ENCODE peak calls at places on chromosomes 12 and 14, in eight cellular contexts. V is GM23338, S is H1, E is endothelial cell of umbilical vein, T is HCT116, B is PC-9, Z is fibroblast of lung, O is mammary epithelial cell. N is an unnamed sample. For H3K79me2, the result is how much of the 10 kb centered on the place peaks cover.

GRCh38 chr12:8508224-8508623 is 5.1 kb upstream of the CLEC4D start:
- DNase-seq in E (no peak), Z (no peak), O (no peak), S (no peak), B (no peak), T (no peak), V (peak), N (no peak)

GRCh38 chr12:12839886-12840285 is 26.7 kb downstream of the DDX47 start:
- DNase-seq in E (peak), O (peak), V (no peak), Z (peak), B (peak), T (peak), S (no peak), N (no peak)

GRCh38 chr12:111170559-111170958 is 198.3 kb downstream of the PHETA1 start:
- DNase-seq in O (no peak), T (no peak), S (no peak), V (no peak), Z (no peak), B (no peak), E (no peak), N (peak)

GRCh38 chr14:102155150-102155549 is 15.5 kb downstream of the WDR20 start:
- DNase-seq in O (no peak), S (no peak), B (peak), Z (peak), V (peak), T (no peak), E (no peak), N (no peak)

GRCh38 chr12:132834181-132834711 is 5.6 kb upstream of the GOLGA3 start:
- DNase-seq in E (no peak), V (no peak), Z (no peak), B (no peak), S (no peak), T (no peak), O (no peak), N (no peak)

GRCh38 chr12:105409881-105410471 is 79.5 kb downstream of the C12orf75 start:
- DNase-seq in T (no peak), S (no peak), B (no peak), Z (peak), O (peak), V (no peak), E (peak), N (no peak)

GRCh38 chr14:72523397-72524157 is 370.3 kb downstream of the DPF3 start:
- DNase-seq in O (no peak), V (no peak), S (no peak), T (no peak), E (peak), B (no peak), Z (peak), N (no peak)

GRCh38 chr14:89184952-89185351 is 232.1 kb downstream of the FOXN3 start:
- DNase-seq in Z (no peak), V (no peak), S (no peak), O (no peak), B (no peak), T (no peak), E (no peak), N (no peak)

GRCh38 chr14:56810850-56811595 is 744 bp upstream of the OTX2 start:
- DNase-seq in T (no peak), Z (no peak), B (no peak), E (no peak), V (peak), O (no peak), S (no peak), N (no peak)

GRCh38 chr12:123384318-123384993 is 524 bp downstream of the KMT5A start:
- DNase-seq in Z (no peak), E (peak), S (no peak), V (peak), B (no peak), O (peak), T (no peak), N (peak)

GRCh38 chr14:100078997-100079561 is 13.9 kb downstream of the EVL start:
- DNase-seq in Z (peak), T (no peak), O (peak), V (peak), B (no peak), E (peak), S (peak), N (no peak)

GRCh38 chr14:61642246-61642982 is 52.9 kb upstream of the HIF1A start:
- DNase-seq in Z (peak), S (no peak), E (no peak), O (peak), B (no peak), V (no peak), T (no peak), N (peak)

GRCh38 chr12:121536929-121537813 is 43.7 kb downstream of the KDM2B start:
- DNase-seq in O (peak), Z (peak), B (peak), E (peak), T (no peak), S (no peak), V (peak), N (peak)

GRCh38 chr12:131084341-131085011 is 130.8 kb downstream of the ADGRD1 start:
- DNase-seq in E (no peak), T (no peak), V (no peak), S (no peak), B (no peak), Z (no peak), O (no peak), N (no peak)

DNA sequence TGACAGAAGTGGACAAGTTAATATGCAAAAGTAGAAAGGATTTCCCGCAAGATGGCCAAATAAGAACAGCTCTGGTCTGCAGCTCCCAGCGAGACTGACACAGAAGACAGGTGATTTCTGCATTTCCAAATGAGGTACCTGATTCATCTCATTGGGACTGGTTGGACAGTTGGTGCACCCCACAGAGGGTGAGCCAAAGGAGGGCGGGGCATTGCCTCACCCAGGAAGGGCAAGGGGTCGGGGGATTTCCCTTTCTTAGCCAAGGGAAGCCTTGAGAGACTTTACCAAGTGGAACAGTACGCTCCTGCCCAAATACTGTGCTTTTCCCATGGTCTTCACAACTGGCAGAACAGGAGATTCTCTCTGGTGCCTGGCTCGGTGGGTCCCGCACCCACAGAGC is 191.3 kb downstream of the ALG10B start:
- DNase-seq in V (no peak), S (no peak), Z (no peak), O (peak), T (no peak), E (no peak), B (peak), N (no peak)
- H2AFZ ChIP-seq in V (peak), S (peak), Z (no peak), O (no peak), T (no peak), E (no peak), B (no peak), N (no peak)

DNA sequence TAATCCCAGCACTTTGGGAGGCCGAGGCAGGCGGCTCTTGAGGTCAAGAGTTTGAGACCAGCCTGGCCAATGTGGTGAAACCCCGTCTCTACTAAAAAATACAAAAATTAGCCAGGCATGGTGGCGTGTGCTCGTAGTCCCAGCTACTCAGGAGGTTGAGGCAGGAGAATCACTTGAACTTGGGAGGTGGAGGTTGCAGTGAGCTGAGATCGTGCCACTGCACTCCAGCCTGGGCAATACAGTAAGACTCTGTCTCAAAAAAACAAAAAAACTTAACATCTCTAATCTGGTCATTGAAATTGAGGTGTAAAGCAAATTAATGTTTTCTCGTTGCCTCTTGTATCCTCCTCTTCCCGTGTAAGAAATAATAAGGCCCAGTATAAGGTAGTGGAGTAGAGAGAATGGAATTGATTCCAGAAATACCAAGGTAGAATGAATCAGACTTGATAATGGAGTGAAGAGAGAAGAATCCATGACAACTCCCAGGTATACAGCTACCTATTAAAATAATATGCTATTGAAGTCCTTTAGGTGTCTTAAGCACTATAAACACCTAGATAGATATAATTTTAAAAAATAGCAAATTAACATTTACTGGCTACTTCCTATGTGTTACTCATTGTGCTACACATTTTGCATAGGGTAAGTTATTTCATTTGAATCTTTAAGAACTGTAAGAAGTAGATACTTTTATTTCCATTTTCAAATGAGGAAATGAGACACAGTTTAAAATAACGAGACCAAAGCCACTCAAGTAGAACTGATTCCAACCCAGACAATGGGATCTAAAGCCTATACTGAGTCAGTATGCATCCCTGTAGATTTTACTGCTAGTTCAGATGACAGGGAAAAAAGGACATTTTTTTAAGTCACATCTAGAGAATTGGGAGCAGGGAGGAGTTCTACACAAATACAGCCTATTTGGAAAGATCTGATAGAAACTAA is 23.2 kb downstream of the RAP1B start:
- DNase-seq in S (no peak), V (no peak), T (no peak), O (no peak), E (no peak), Z (no peak), B (no peak), N (peak)
- H3K79me2 ChIP-seq in S (half or more), V (half or more), T (half or more), O (half or more), E (half or more), Z (half or more), B (half or more), N (half or more)

GRCh38 chr14:59189822-59190368 is 1.4 kb downstream of the DAAM1 start:
- DNase-seq in Z (peak), S (peak), V (peak), B (peak), T (peak), O (peak), E (peak), N (peak)
- H2AFZ ChIP-seq in Z (peak), S (peak), V (peak), B (peak), T (peak), O (peak), E (peak), N (peak)

DNA sequence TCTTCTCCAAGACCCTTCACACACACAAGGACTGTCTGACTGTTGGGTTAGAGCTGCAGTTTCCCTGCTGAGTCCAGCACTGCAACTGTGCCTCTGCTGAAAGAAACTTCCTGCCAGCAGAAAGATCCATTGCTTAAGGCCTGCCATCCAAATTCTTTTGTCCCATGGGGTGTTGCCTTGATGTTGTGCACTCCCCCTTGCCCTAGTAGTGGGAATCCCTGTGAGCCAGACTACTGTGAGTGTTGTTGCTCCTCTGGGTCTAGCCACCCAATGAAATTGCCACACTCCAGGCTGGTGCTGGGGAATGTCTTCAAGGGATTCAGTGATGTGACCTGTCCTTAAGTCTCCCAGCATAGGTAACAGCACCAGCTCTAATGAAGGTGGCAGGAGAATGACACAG is 166.6 kb upstream of the PDE3A start:
- DNase-seq in B (no peak), Z (no peak), V (no peak), S (no peak), T (no peak), O (no peak), E (no peak), N (no peak)
- H3K79me2 ChIP-seq in B (under half), Z (under half), V (under half), S (under half), T (under half), O (under half), E (under half), N (under half)

DNA sequence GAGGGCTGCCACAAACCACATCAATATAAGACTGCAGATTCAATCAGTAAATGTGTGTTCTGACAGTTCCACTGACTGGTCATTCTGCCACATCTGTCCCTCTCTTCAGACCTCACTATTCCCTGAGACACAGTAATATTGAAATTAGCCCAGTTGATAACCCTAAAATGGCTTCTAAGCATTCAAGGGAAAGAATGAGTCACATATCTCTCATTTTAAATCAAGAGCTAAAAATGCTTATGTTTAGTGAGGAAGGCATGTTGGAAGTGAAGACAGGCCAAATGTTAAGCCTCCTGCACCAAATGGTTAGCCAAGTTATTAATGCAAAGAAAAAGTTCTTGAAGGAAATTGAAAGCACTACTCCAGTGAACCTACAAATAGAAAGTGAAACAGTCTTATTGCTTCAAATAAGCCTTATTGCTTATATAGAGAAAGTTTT is 24.5 kb upstream of the KIF21A start:
- DNase-seq in S (no peak), E (no peak), Z (peak), V (no peak), T (no peak), B (no peak), O (no peak), N (no peak)
- H2AFZ ChIP-seq in S (no peak), E (no peak), Z (peak), V (no peak), T (no peak), B (peak), O (peak), N (no peak)

GRCh38 chr12:57552306-57552651 is 2.4 kb downstream of the KIF5A start:
- DNase-seq in O (no peak), S (no peak), B (no peak), V (no peak), Z (no peak), E (no peak), T (no peak), N (no peak)
- H3K79me2 ChIP-seq in O (under half), S (under half), B (under half), V (under half), Z (under half), E (under half), T (under half), N (under half)

DNA sequence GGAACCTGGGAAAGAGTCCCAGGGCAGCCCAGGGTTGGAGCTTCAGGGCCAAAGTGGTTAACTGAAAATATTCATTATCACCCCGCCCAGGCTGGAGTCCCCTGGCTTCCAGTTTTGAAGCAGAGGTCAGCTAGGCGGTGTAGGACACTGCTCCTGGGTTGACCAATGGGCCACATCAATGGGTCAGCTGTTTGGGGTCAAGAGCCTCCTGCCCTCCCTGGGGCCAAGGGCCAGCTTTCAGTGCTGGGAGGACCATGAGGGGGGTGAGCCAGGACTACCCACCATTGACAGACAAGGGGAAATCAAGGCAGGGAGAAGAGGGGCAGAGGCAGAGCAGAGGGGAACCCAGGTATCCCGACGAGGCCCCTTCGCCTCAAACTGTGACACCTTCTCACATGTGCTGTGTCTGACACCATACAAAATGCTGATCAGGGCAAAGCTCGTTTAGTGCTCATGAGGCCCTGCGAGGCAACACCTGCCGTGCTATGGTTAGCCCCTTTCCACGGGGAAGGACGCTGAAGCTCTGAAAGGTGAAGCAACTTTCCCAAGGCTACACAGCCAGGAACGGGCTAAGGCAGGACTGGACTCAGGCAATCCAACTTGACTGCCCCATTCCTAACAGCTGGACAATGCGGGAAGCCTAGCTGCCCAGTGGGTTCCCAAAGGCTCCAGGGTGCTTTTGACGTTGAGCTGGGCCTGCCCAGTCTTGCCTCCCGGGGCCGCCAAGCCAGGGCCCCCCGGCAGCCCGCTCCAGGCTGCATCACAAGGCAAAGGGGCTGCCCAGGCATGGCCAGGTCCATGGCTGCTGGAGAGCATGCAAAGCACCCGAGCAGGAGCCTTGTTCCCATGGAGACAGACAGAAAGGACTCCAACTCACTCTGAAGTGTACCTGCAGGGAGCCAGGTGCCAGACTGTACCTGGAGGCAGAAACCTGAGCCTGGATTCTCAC is 2.0 kb downstream of the SYNE3 start:
- DNase-seq in V (peak), T (no peak), B (no peak), Z (no peak), E (no peak), S (no peak), O (peak), N (no peak)
- H2AFZ ChIP-seq in V (no peak), T (no peak), B (no peak), Z (no peak), E (no peak), S (no peak), O (peak), N (no peak)

N was measured in OCI-LY7.